ENCODE peak calls at places on chromosomes 3 and 15, in five cellular contexts. U is IMR-90, O is mesenchymal stem cell, W is H1, L is neuronal stem cell. N is an unnamed sample.

GRCh38 chr15:50906954-50907865 is 1.3 kb upstream of the AP4E1 start:
- DNase-seq in U (peak), O (peak), W (no peak), L (no peak), N (no peak)

GRCh38 chr3:141311170-141311495 is 57.2 kb upstream of the ZBTB38 start:
- DNase-seq in U (no peak), O (no peak), W (no peak), L (no peak), N (no peak)

GRCh38 chr15:63602595-63602994 is 5.4 kb downstream of the FBXL22 start:
- DNase-seq in U (no peak), O (no peak), W (no peak), L (no peak), N (no peak)

GRCh38 chr15:43932907-43933306 is 106.1 kb downstream of the WDR76 start:
- DNase-seq in U (no peak), O (no peak), W (no peak), L (no peak), N (no peak)

GRCh38 chr15:68317281-68318007 is 39.9 kb downstream of the FEM1B start:
- DNase-seq in U (no peak), O (no peak), W (no peak), L (no peak), N (no peak)

GRCh38 chr3:11306815-11307589 is 34.8 kb downstream of the ATG7 start:
- DNase-seq in U (peak), O (no peak), W (no peak), L (no peak), N (no peak)

GRCh38 chr3:24185738-24186384 is 240.8 kb downstream of the NR1D2 start:
- DNase-seq in U (peak), O (peak), W (peak), L (peak), N (peak)

GRCh38 chr3:43817825-43818224 is 127.1 kb downstream of the ABHD5 start:
- DNase-seq in U (no peak), O (no peak), W (no peak), L (no peak), N (no peak)

GRCh38 chr3:143585720-143586456 is 262.4 kb downstream of the SLC9A9 start:
- DNase-seq in U (no peak), O (peak), W (no peak), L (no peak), N (no peak)

GRCh38 chr3:101836907-101837598 is 12.3 kb upstream of the NFKBIZ start:
- DNase-seq in U (peak), O (peak), W (no peak), L (no peak), N (no peak)

GRCh38 chr3:45178131-45179023 is 32.2 kb upstream of the CDCP1 start:
- DNase-seq in U (peak), O (peak), W (no peak), L (no peak), N (no peak)

GRCh38 chr3:94234177-94234788 is 171.4 kb downstream of the NSUN3 start:
- DNase-seq in U (peak), O (peak), W (no peak), L (peak), N (peak)

GRCh38 chr3:120162400-120162799 is 68.2 kb upstream of the GSK3B start:
- DNase-seq in U (peak), O (peak), W (no peak), L (no peak), N (no peak)

GRCh38 chr3:95612611-95613010 is 1201.8 kb upstream of the EPHA6 start:
- DNase-seq in U (no peak), O (no peak), W (no peak), L (no peak), N (no peak)

GRCh38 chr15:31471731-31472430 is 145.2 kb downstream of the KLF13 start:
- DNase-seq in U (peak), O (peak), W (no peak), L (no peak), N (no peak)

GRCh38 chr15:101052681-101053121 is 133.5 kb downstream of the LRRK1 start:
- DNase-seq in U (no peak), O (no peak), W (no peak), L (no peak), N (no peak)

GRCh38 chr15:61661791-61662190 is 398.5 kb downstream of the VPS13C start:
- DNase-seq in U (no peak), O (no peak), W (no peak), L (no peak), N (no peak)

DNA sequence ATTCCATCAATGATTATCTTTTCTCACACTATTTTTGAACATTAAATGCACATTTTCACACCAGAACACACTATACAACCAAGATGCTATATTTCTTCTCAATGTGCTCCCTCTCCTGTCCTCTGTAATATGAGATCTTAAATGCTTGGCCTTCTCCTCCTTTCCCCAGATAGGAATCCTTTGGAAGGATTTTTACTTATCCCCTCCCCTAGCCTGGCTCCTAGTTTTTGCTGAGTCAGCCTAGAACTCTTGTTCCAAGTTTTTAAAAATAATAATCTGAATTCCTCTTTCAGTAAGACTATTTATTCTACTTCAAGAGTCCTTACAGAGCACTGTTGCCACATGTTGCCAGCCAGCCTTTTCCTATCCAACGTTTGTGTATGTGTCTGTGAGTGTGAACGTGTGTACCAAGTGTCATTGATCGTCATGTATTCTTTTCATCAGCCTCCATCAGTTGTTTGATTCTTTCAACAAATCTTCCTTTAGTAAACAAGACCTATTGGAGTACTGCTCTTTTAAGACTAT is 11.0 kb upstream of the KCNMB2 start:
- DNase-seq in U (no peak), O (no peak), W (no peak), L (no peak), N (peak)
- H3K23ac ChIP-seq in U (no peak), O (no peak), W (no peak), L (no peak), N (no peak)

DNA sequence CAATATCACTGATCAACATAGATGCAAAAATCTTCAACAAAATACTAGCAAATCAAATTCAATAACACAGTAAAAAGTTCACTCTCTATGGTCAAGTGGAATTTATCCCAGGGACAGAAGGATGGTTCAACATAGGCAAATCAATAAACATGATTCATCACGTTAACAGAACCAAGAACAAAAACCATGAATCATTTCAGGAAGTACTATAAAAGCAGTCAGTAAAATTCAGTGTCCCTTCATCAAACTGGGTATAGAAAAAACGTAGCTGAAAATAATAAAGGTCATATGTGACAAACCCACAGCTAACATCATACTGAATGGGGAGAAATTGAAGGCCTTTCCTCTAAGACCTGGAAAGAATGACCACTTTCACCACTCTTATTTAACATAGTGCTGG is 172.1 kb downstream of the POLR2M start:
- DNase-seq in U (no peak), O (no peak), W (no peak), L (no peak), N (no peak)
- H3K23ac ChIP-seq in U (no peak), O (no peak), W (no peak), L (no peak), N (no peak)

GRCh38 chr3:183837390-183837789 is 12.0 kb upstream of the MAP6D1 start:
- DNase-seq in U (no peak), O (no peak), W (no peak), L (no peak), N (no peak)
- H3K23ac ChIP-seq in U (no peak), O (no peak), W (no peak), L (no peak), N (no peak)

DNA sequence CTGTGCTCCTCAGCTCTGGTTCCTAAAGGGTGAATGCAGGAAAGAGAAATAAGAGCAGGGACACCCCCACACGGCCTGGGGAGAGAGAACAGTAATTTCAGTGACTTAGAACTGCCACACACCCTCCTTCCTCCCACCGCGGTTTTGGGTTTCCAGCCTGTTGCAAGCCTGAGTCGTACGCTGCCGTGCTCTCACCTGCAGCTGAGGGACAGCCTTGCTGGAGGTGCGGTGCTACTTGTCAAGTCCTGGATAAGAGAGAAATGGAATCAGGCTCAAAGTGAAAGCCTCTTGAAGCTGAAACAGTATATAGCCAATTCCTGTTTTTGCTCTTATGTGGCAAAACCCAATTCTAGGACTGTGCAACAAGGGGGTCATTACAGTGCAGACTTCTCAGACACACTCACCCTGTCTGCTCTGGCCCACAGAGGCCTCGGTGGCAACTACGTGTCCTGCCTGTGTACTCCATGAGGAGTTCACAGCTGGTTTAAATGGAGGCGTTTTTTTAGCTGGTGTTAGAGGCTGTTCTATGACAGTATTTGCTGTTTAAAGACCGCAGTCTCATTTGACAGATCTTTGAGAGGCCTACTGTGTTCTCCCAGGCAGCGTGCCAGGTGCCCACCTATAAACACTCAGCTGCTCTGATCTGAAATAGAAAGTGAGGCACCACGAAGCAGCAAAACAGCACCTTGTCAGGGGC is 42.9 kb downstream of the TBC1D2B start:
- DNase-seq in U (peak), O (peak), W (no peak), L (no peak), N (no peak)
- H3K23ac ChIP-seq in U (peak), O (no peak), W (no peak), L (no peak), N (no peak)

DNA sequence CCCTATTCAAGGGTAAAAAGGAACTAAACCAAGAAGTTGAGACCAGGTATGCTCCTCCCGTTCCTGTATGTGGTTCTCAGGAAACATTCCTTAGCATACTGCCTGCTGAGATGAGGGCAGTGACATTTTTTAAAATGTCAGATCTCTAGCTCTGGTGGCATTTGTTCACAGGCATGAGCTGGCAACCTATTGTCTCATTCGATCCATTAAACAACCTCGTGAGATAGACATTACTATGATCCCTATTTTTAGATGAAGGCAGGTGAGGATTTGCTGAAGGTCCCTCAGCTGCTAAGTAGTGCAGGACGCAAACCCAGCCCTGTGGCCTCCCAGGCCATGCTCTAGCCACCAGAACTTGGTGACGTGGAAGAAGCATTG is 74.9 kb downstream of the SIDT1 start:
- DNase-seq in U (no peak), O (no peak), W (no peak), L (no peak), N (peak)
- H3K23ac ChIP-seq in U (no peak), O (no peak), W (no peak), L (no peak), N (no peak)

GRCh38 chr3:194485876-194486539 is 794 bp downstream of the ATP13A3 start:
- DNase-seq in U (peak), O (peak), W (no peak), L (no peak), N (no peak)
- H3K23ac ChIP-seq in U (peak), O (peak), W (no peak), L (peak), N (peak)

GRCh38 chr3:48970568-48970967 is 19.5 kb upstream of the P4HTM start:
- DNase-seq in U (no peak), O (no peak), W (no peak), L (no peak), N (no peak)
- H3K23ac ChIP-seq in U (no peak), O (no peak), W (no peak), L (no peak), N (no peak)